ENCODE peak calls at places on chromosomes 16 and 17, in ten cellular contexts. Q, E, G, Z, V, U, A, T, F and J are unnamed samples.

GRCh38 chr17:57677858-57678257 is 67.2 kb downstream of the CCDC182 start:
- DNase-seq in F (no peak), U (no peak), A (peak), E (no peak), V (no peak), G (no peak), T (no peak), Z (no peak), Q (no peak), J (peak)

GRCh38 chr16:3665508-3665907 is 11.0 kb downstream of the DNASE1 start:
- DNase-seq in E (no peak), G (no peak), Q (no peak), F (no peak), A (no peak), Z (no peak), V (no peak), T (no peak), U (no peak), J (no peak)

GRCh38 chr16:59614466-59615240 is 880.5 kb upstream of the GOT2 start:
- DNase-seq in Z (no peak), T (no peak), Q (no peak), E (no peak), A (no peak), G (no peak), U (no peak), V (no peak), F (no peak), J (no peak)

GRCh38 chr16:67943619-67944503 is at the start of gene LCAT:
- DNase-seq in A (no peak), G (no peak), T (peak), U (peak), E (peak), F (no peak), Q (no peak), Z (peak), V (no peak), J (peak)

GRCh38 chr16:50822671-50823070 is 80.8 kb downstream of the CYLD start:
- DNase-seq in Z (no peak), A (no peak), U (no peak), F (no peak), V (no peak), G (no peak), E (no peak), T (no peak), Q (no peak), J (no peak)

GRCh38 chr17:2954898-2955445 is 108.4 kb downstream of the OR1D5 start:
- DNase-seq in G (peak), E (peak), Z (no peak), T (no peak), U (peak), Q (no peak), V (no peak), A (no peak), F (peak), J (no peak)

GRCh38 chr17:7612294-7612640 is 2.4 kb downstream of the FXR2 start:
- DNase-seq in Z (no peak), U (no peak), E (no peak), A (no peak), F (no peak), T (no peak), G (no peak), V (no peak), Q (no peak), J (no peak)

GRCh38 chr17:34384271-34384670 is 21.2 kb upstream of the CCL1 start:
- DNase-seq in F (no peak), A (no peak), V (no peak), Z (no peak), Q (no peak), T (no peak), G (no peak), U (no peak), E (no peak), J (no peak)

GRCh38 chr17:72171703-72172670 is 51.2 kb downstream of the SOX9 start:
- DNase-seq in F (no peak), Z (no peak), U (no peak), Q (no peak), T (no peak), G (no peak), E (no peak), A (no peak), V (no peak), J (no peak)

GRCh38 chr16:48165961-48166578 is 10.3 kb upstream of the ABCC12 start:
- DNase-seq in G (peak), U (no peak), Q (no peak), A (no peak), Z (no peak), V (no peak), F (no peak), E (peak), T (no peak), J (no peak)

GRCh38 chr16:84703671-84704070 is 3.9 kb downstream of the USP10 start:
- DNase-seq in Z (no peak), G (no peak), Q (no peak), E (no peak), U (no peak), V (no peak), A (no peak), F (no peak), T (no peak), J (no peak)

GRCh38 chr16:3643095-3643730 is 11.3 kb upstream of the DNASE1 start:
- DNase-seq in V (peak), F (no peak), T (no peak), Z (no peak), G (no peak), U (no peak), Q (no peak), E (no peak), A (no peak), J (peak)

GRCh38 chr17:8041249-8041928 is 2.5 kb downstream of the ALOX15B start:
- DNase-seq in Q (no peak), A (peak), U (peak), T (no peak), E (peak), Z (no peak), F (peak), V (no peak), G (peak), J (no peak)

GRCh38 chr16:56300901-56301351 is 109.6 kb downstream of the GNAO1 start:
- DNase-seq in Z (no peak), Q (no peak), V (no peak), G (peak), E (peak), U (no peak), A (no peak), F (no peak), T (no peak), J (no peak)

GRCh38 chr17:61475726-61476125 is 23.5 kb downstream of the TBX4 start:
- DNase-seq in A (no peak), E (no peak), Q (peak), Z (no peak), T (no peak), V (peak), F (no peak), G (peak), U (no peak), J (no peak)

GRCh38 chr17:55969577-55969976 is 183.7 kb upstream of the ANKFN1 start:
- DNase-seq in U (no peak), G (no peak), A (no peak), Z (no peak), V (no peak), Q (no peak), F (peak), T (no peak), E (no peak), J (no peak)

GRCh38 chr16:88451586-88452484 is 1.2 kb upstream of the ZFPM1 start:
- DNase-seq in F (no peak), E (no peak), T (no peak), G (no peak), A (peak), Q (no peak), V (no peak), U (no peak), Z (no peak), J (no peak)

GRCh38 chr17:78263063-78263735 is 31.8 kb downstream of the TMEM235 start:
- DNase-seq in G (no peak), Z (peak), U (peak), F (no peak), Q (no peak), A (peak), E (no peak), V (peak), T (peak), J (no peak)

GRCh38 chr17:2347805-2348685 is 10.7 kb downstream of the SGSM2 start:
- DNase-seq in V (peak), A (peak), Q (peak), F (peak), U (peak), T (no peak), G (peak), Z (no peak), E (peak), J (no peak)

GRCh38 chr17:46764709-46765401 is 53.6 kb downstream of the WNT3 start:
- DNase-seq in E (peak), Z (peak), A (no peak), U (peak), G (peak), Q (no peak), V (peak), F (peak), T (peak), J (no peak)

GRCh38 chr16:52581530-52581929 is 34.6 kb upstream of the TOX3 start:
- DNase-seq in T (no peak), F (no peak), A (no peak), U (no peak), G (no peak), Z (no peak), E (no peak), V (no peak), Q (no peak), J (no peak)

GRCh38 chr17:10716218-10716617 is 13.6 kb downstream of the TMEM220 start:
- DNase-seq in G (no peak), Z (no peak), U (no peak), Q (no peak), F (no peak), T (no peak), V (no peak), A (no peak), E (no peak), J (no peak)

GRCh38 chr16:84999857-85000480 is 11.4 kb downstream of the ZDHHC7 start:
- DNase-seq in G (no peak), A (no peak), F (peak), T (no peak), Q (no peak), U (peak), Z (no peak), E (no peak), V (no peak), J (no peak)

GRCh38 chr16:56400458-56400857 is 24.9 kb downstream of the AMFR start:
- DNase-seq in G (no peak), E (no peak), F (no peak), Z (peak), V (no peak), T (no peak), Q (no peak), U (no peak), A (no peak), J (no peak)

GRCh38 chr16:4800290-4801041 is 2.0 kb downstream of the ROGDI start:
- DNase-seq in E (no peak), A (peak), Q (no peak), Z (peak), V (peak), T (peak), F (peak), G (no peak), U (peak), J (no peak)

GRCh38 chr17:76866774-76867577 is 1.2 kb upstream of the MGAT5B start:
- DNase-seq in F (peak), T (no peak), U (no peak), E (peak), Z (no peak), Q (no peak), V (no peak), A (no peak), G (peak), J (no peak)

GRCh38 chr17:1203111-1203966 is 23.6 kb upstream of the ABR start:
- DNase-seq in E (peak), U (peak), Q (peak), V (peak), A (peak), Z (peak), T (peak), F (peak), G (peak), J (no peak)

GRCh38 chr17:10742431-10742830 is 12.6 kb upstream of the TMEM220 start:
- DNase-seq in V (no peak), E (no peak), F (no peak), Z (no peak), G (no peak), Q (no peak), A (no peak), U (no peak), T (no peak), J (no peak)

GRCh38 chr17:75289832-75290337 is 652 bp upstream of the SLC25A19 start:
- DNase-seq in Z (no peak), T (peak), F (peak), E (peak), G (peak), Q (no peak), V (peak), A (peak), U (peak), J (no peak)

GRCh38 chr17:83051423-83052240 is 27.8 kb upstream of the METRNL start:
- DNase-seq in Z (peak), A (peak), Q (peak), E (peak), F (peak), V (peak), T (peak), U (peak), G (peak), J (peak)

GRCh38 chr17:28416703-28417311 is 10.8 kb upstream of the SLC46A1 start:
- DNase-seq in Z (peak), V (no peak), F (peak), G (peak), E (peak), U (peak), A (peak), Q (no peak), T (peak), J (no peak)

GRCh38 chr16:68800257-68800875 is 43.0 kb upstream of the TANGO6 start:
- DNase-seq in E (peak), Z (peak), G (peak), U (peak), Q (no peak), F (peak), A (peak), T (peak), V (no peak), J (no peak)

GRCh38 chr16:75065149-75065807 is 51.3 kb downstream of the LDHD start:
- DNase-seq in T (no peak), U (no peak), Z (no peak), E (no peak), A (peak), G (no peak), F (no peak), V (no peak), Q (no peak), J (no peak)

GRCh38 chr16:75043175-75043937 is 44.5 kb downstream of the ZNRF1 start:
- DNase-seq in Z (no peak), U (no peak), T (no peak), Q (no peak), F (no peak), V (no peak), A (no peak), E (no peak), G (no peak), J (no peak)

GRCh38 chr16:4320571-4321137 is 4.8 kb downstream of the GLIS2 start:
- DNase-seq in V (no peak), U (no peak), A (no peak), E (no peak), Q (peak), F (no peak), G (no peak), T (no peak), Z (no peak), J (no peak)

GRCh38 chr17:52155301-52155700 is 3.2 kb downstream of the CA10 start:
- DNase-seq in U (no peak), A (no peak), V (no peak), T (no peak), E (no peak), Z (no peak), G (no peak), Q (no peak), F (no peak), J (no peak)

GRCh38 chr17:17820457-17821158 is 16.2 kb downstream of the SREBF1 start:
- DNase-seq in T (no peak), A (no peak), G (no peak), E (no peak), Z (no peak), U (no peak), V (no peak), Q (no peak), F (no peak), J (no peak)

GRCh38 chr16:82470506-82471196 is 156.1 kb upstream of the CDH13 start:
- DNase-seq in T (no peak), V (no peak), F (no peak), A (peak), E (peak), Q (no peak), Z (no peak), G (no peak), U (no peak), J (no peak)

GRCh38 chr17:80752369-80752705 is 207.7 kb downstream of the RPTOR start:
- DNase-seq in F (no peak), T (no peak), A (no peak), G (no peak), V (no peak), U (no peak), E (no peak), Q (no peak), Z (no peak), J (no peak)

GRCh38 chr17:80751070-80751459 is 206.4 kb downstream of the RPTOR start:
- DNase-seq in G (peak), Q (peak), T (no peak), A (no peak), F (no peak), U (no peak), Z (no peak), E (peak), V (no peak), J (no peak)

GRCh38 chr17:80749611-80750010 is 205.0 kb downstream of the RPTOR start:
- DNase-seq in Q (no peak), E (no peak), G (no peak), V (no peak), U (no peak), T (no peak), Z (no peak), A (no peak), F (no peak), J (no peak)

GRCh38 chr17:80750263-80750662 is 205.6 kb downstream of the RPTOR start:
- DNase-seq in A (no peak), Q (no peak), Z (no peak), U (no peak), V (no peak), F (no peak), T (no peak), E (no peak), G (no peak), J (no peak)

GRCh38 chr17:80751460-80752368 is 207.1 kb downstream of the RPTOR start:
- DNase-seq in F (no peak), G (peak), U (no peak), V (no peak), Z (no peak), Q (peak), E (peak), A (peak), T (no peak), J (no peak)
- TF ChIP-seq CTCF in F (no peak), G (no peak), U (no peak), V (no peak), Z (no peak), Q (no peak), E (no peak), A (no peak), T (no peak), J (no peak)

DNA sequence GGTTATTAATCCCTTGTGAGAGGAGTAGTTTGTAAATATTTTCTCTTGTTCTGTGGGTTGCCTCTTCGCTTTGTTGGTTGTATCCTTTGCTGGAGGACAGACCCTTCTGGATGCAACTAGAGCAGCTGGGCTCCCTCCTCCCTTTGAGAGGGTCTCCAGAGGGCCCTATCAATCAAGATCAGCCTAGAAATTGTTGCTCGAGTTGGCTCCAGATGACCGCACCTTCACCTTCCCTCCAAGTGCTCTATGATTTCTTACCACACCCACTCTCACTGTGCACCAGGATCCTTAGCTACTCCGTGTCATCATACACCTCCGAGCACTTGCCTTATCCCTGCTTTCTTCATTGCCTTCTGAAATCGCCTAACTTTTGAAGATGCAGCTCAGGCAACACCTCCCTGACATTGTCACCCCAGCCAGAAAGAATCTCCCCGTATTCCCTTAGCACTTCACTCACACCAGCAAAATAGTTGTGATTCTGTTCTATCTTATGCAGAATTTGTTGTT is 52.7 kb downstream of the ABAT start:
- DNase-seq in Z (no peak), F (no peak), Q (no peak), G (no peak), V (no peak), T (no peak), A (no peak), E (no peak), U (no peak), J (no peak)
- H3K27ac ChIP-seq in Z (no peak), F (no peak), Q (no peak), G (no peak), V (no peak), T (no peak), A (no peak), E (no peak), U (no peak), J (no peak)

GRCh38 chr17:42251115-42251514 is 25.1 kb downstream of the STAT5B start:
- DNase-seq in V (no peak), G (no peak), Q (no peak), F (no peak), Z (no peak), U (no peak), T (no peak), A (no peak), E (peak), J (no peak)
- TF ChIP-seq CTCF in V (peak), G (peak), Q (no peak), F (peak), Z (no peak), U (no peak), T (no peak), A (no peak), E (peak), J (no peak)

GRCh38 chr16:29761882-29762281 is 16.1 kb upstream of the C16orf54 start:
- DNase-seq in Z (no peak), A (no peak), F (no peak), G (no peak), Q (no peak), V (no peak), U (no peak), T (no peak), E (no peak), J (no peak)

GRCh38 chr16:29753516-29753915 is 7.7 kb upstream of the C16orf54 start:
- DNase-seq in F (no peak), E (no peak), G (no peak), V (no peak), U (no peak), A (no peak), Z (no peak), T (no peak), Q (no peak), J (no peak)

GRCh38 chr16:29760567-29761279 is 14.9 kb upstream of the C16orf54 start:
- DNase-seq in G (no peak), V (no peak), E (no peak), F (no peak), U (no peak), A (peak), Z (peak), Q (no peak), T (no peak), J (no peak)

GRCh38 chr16:29756654-29757053 is 10.9 kb upstream of the C16orf54 start:
- DNase-seq in Q (no peak), V (no peak), E (no peak), F (no peak), G (peak), Z (no peak), A (no peak), T (no peak), U (no peak), J (no peak)

GRCh38 chr16:29757950-29758466 is 12.2 kb upstream of the C16orf54 start:
- DNase-seq in E (peak), F (no peak), A (no peak), Z (no peak), T (no peak), G (peak), V (no peak), Q (no peak), U (no peak), J (no peak)
- H3K27ac ChIP-seq in E (no peak), F (no peak), A (no peak), Z (no peak), T (no peak), G (peak), V (peak), Q (no peak), U (no peak), J (no peak)

GRCh38 chr17:43782903-43783462 is 2.7 kb downstream of the CFAP97D1 start:
- DNase-seq in V (no peak), A (no peak), Q (no peak), U (no peak), G (no peak), E (no peak), T (no peak), Z (no peak), F (no peak), J (no peak)

GRCh38 chr17:43778337-43779144 is at the start of gene DUSP3:
- DNase-seq in U (peak), V (peak), E (peak), T (peak), F (peak), Q (peak), G (peak), A (peak), Z (peak), J (peak)

GRCh38 chr17:43780135-43780534 is at the start of gene CFAP97D1:
- DNase-seq in Q (no peak), T (no peak), G (no peak), A (no peak), U (no peak), V (no peak), Z (no peak), E (no peak), F (no peak), J (no peak)

GRCh38 chr17:43784068-43784467 is 3.8 kb downstream of the CFAP97D1 start:
- DNase-seq in Z (no peak), G (peak), U (no peak), A (no peak), E (no peak), F (no peak), V (no peak), T (no peak), Q (no peak), J (no peak)

GRCh38 chr17:43779145-43780125 is 658 bp upstream of the DUSP3 start:
- DNase-seq in V (no peak), A (no peak), T (no peak), Q (peak), E (no peak), Z (no peak), F (no peak), U (no peak), G (peak), J (no peak)
- TF ChIP-seq CTCF in V (no peak), A (no peak), T (no peak), Q (peak), E (peak), Z (no peak), F (no peak), U (no peak), G (peak), J (no peak)

GRCh38 chr17:50961282-50962220 is 95.4 kb upstream of the TOB1 start:
- DNase-seq in T (no peak), E (no peak), F (no peak), V (no peak), Q (no peak), Z (no peak), G (no peak), U (no peak), A (no peak), J (no peak)
- H3K27ac ChIP-seq in T (no peak), E (no peak), F (no peak), V (no peak), Q (no peak), Z (no peak), G (no peak), U (no peak), A (no peak), J (no peak)